ENCODE peak calls at places on chromosome X, in five cellular contexts. T is breast epithelium, D is foreskin keratinocyte, K is HCT116, O is ovary. U is an unnamed sample.

GRCh38 chrX:148582353-148582752 is 81.9 kb downstream of the AFF2 start:
- DNase-seq in T (no peak), D (no peak), K (no peak), O (no peak), U (no peak)

GRCh38 chrX:72478853-72479252 is 93.8 kb downstream of the HDAC8 start:
- DNase-seq in T (no peak), D (no peak), K (no peak), O (no peak), U (no peak)

GRCh38 chrX:136754641-136755040 is 26.1 kb downstream of the ARHGEF6 start:
- DNase-seq in T (peak; percentile 46), D (no peak), K (no peak), O (no peak), U (no peak)

GRCh38 chrX:47218280-47218919 is at the start of gene CDK16:
- DNase-seq in T (peak; percentile 78), D (no peak), K (peak; percentile 45), O (peak; percentile 85), U (peak; percentile 62)

GRCh38 chrX:115330498-115331138 is 41.1 kb downstream of the LUZP4 start:
- DNase-seq in T (peak; percentile 24), D (peak; percentile 20), K (peak; percentile 44), O (peak; percentile 39), U (no peak)

GRCh38 chrX:43551590-43551989 is 104.5 kb upstream of the MAOA start:
- DNase-seq in T (no peak), D (no peak), K (no peak), O (no peak), U (no peak)

GRCh38 chrX:87525771-87526229 is 8.2 kb downstream of the KLHL4 start:
- DNase-seq in T (no peak), D (peak; percentile 29), K (no peak), O (no peak), U (no peak)

GRCh38 chrX:102651968-102652744 is 873 bp downstream of the GPRASP1 start:
- DNase-seq in T (peak; percentile 56), D (peak; percentile 23), K (no peak), O (peak; percentile 68), U (peak; percentile 49)

GRCh38 chrX:149518236-149518635 is 13.1 kb upstream of the IDS start:
- DNase-seq in T (no peak), D (no peak), K (no peak), O (no peak), U (no peak)

GRCh38 chrX:101260435-101260834 is 30.7 kb downstream of the TAF7L start:
- DNase-seq in T (no peak), D (no peak), K (no peak), O (no peak), U (no peak)

GRCh38 chrX:135086197-135086854 is 34.0 kb downstream of the ETDB start:
- DNase-seq in T (no peak), D (peak; percentile 63), K (peak; percentile 63), O (no peak), U (peak; percentile 22)

GRCh38 chrX:74451450-74452198 is 30.3 kb downstream of the SLC16A2 start:
- DNase-seq in T (no peak), D (no peak), K (no peak), O (no peak), U (no peak)

GRCh38 chrX:40465735-40466551 is 114.8 kb upstream of the ATP6AP2 start:
- DNase-seq in T (no peak), D (no peak), K (no peak), O (peak; percentile 34), U (no peak)

GRCh38 chrX:52923781-52924241 is 26.7 kb downstream of the FAM156B start:
- DNase-seq in T (no peak), D (peak; percentile 52), K (no peak), O (no peak), U (no peak)

GRCh38 chrX:31981546-31982062 is 909.8 kb upstream of the FTHL17 start:
- DNase-seq in T (no peak), D (no peak), K (no peak), O (no peak), U (no peak)

GRCh38 chrX:39757971-39758370 is 339.8 kb downstream of the BCOR start:
- DNase-seq in T (no peak), D (peak; percentile 25), K (no peak), O (no peak), U (no peak)

GRCh38 chrX:119817130-119817690 is 25.8 kb upstream of the RPL39 start:
- DNase-seq in T (no peak), D (peak; percentile 11), K (no peak), O (no peak), U (no peak)

GRCh38 chrX:23503835-23504539 is 163.3 kb upstream of the PRDX4 start:
- DNase-seq in T (peak; percentile 85), D (peak; percentile 86), K (peak; percentile 79), O (no peak), U (no peak)

GRCh38 chrX:119062750-119063374 is 9.9 kb upstream of the CT47C1 start:
- DNase-seq in T (no peak), D (no peak), K (no peak), O (no peak), U (no peak)

GRCh38 chrX:135425566-135425965 is 3.8 kb downstream of the SMIM10L2A start:
- DNase-seq in T (no peak), D (no peak), K (no peak), O (no peak), U (no peak)

GRCh38 chrX:7067266-7067665 is 80.2 kb upstream of the STS start:
- DNase-seq in T (no peak), D (no peak), K (no peak), O (no peak), U (no peak)

GRCh38 chrX:121755541-121755940 is 708.1 kb downstream of the GLUD2 start:
- DNase-seq in T (no peak), D (peak; percentile 51), K (no peak), O (no peak), U (no peak)

GRCh38 chrX:139798701-139799100 is 90.7 kb upstream of the MCF2 start:
- DNase-seq in T (no peak), D (no peak), K (no peak), O (no peak), U (no peak)

GRCh38 chrX:149365061-149365460 is 140.0 kb downstream of the IDS start:
- DNase-seq in T (no peak), D (no peak), K (no peak), O (no peak), U (no peak)

GRCh38 chrX:46959101-46959500 is 46.9 kb downstream of the JADE3 start:
- DNase-seq in T (no peak), D (no peak), K (no peak), O (no peak), U (no peak)

GRCh38 chrX:140762061-140762460 is 52.5 kb downstream of the LINC00632 start:
- DNase-seq in T (no peak), D (peak; percentile 13), K (no peak), O (peak; percentile 23), U (no peak)

GRCh38 chrX:16666541-16666940 is 16.6 kb downstream of the S100G start:
- DNase-seq in T (no peak), D (no peak), K (no peak), O (no peak), U (no peak)

GRCh38 chrX:36609653-36610585 is 398.2 kb upstream of the FAM47C start:
- DNase-seq in T (no peak), D (no peak), K (no peak), O (no peak), U (no peak)

GRCh38 chrX:48278958-48279357 is 23.8 kb downstream of the SSX1 start:
- DNase-seq in T (peak; percentile 35), D (no peak), K (peak; percentile 4), O (no peak), U (no peak)

GRCh38 chrX:109826954-109827708 is 94.1 kb upstream of the ACSL4 start:
- DNase-seq in T (no peak), D (peak; percentile 62), K (no peak), O (no peak), U (no peak)

GRCh38 chrX:150683536-150684146 is 9.6 kb upstream of the MTMR1 start:
- DNase-seq in T (no peak), D (peak; percentile 28), K (peak; percentile 12), O (no peak), U (no peak)

GRCh38 chrX:10168226-10168625 is 11.5 kb downstream of the CLCN4 start:
- DNase-seq in T (no peak), D (no peak), K (no peak), O (no peak), U (no peak)

GRCh38 chrX:152817082-152817744 is 13.3 kb downstream of the CETN2 start:
- DNase-seq in T (no peak), D (peak; percentile 17), K (no peak), O (no peak), U (no peak)
- TF ChIP-seq CTCF in T (no peak), D (peak; percentile 67), K (peak; percentile 51), O (no peak), U (no peak)

GRCh38 chrX:107775734-107776511 is at the start of gene TSC22D3:
- DNase-seq in T (peak; percentile 67), D (peak; percentile 53), K (peak; percentile 29), O (peak; percentile 70), U (peak; percentile 45)
- H3K27ac ChIP-seq in T (peak within 1 kb of the TSS; percentile 81), D (peak within 1 kb of the TSS; percentile 42), K (no peak within 1 kb of the TSS), O (peak within 1 kb of the TSS; percentile 78), U (peak within 1 kb of the TSS; percentile 60)

DNA sequence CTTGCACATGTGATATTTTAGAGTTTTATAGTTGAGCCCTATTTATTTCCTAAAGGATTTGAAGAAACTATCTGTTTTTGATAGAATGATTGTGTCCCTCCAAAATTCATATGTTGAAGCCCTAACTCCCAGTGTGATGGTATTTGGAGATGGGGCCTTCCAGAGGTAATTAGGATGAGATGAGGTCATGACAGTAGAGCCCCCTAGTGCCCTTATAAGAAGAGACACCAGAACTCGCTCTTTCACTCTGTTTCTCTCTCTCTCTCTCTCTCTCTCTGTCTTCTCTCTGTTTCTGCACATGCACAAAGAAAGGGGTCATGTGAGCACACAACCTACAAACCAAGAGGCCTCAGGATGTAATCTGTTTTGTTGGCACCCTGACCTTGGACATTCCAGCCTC is 921.9 kb upstream of the DIAPH2 start:
- DNase-seq in T (no peak), D (no peak), K (no peak), O (no peak), U (no peak)
- TF ChIP-seq CTCF in T (no peak), D (peak; percentile 26), K (no peak), O (no peak), U (no peak)

DNA sequence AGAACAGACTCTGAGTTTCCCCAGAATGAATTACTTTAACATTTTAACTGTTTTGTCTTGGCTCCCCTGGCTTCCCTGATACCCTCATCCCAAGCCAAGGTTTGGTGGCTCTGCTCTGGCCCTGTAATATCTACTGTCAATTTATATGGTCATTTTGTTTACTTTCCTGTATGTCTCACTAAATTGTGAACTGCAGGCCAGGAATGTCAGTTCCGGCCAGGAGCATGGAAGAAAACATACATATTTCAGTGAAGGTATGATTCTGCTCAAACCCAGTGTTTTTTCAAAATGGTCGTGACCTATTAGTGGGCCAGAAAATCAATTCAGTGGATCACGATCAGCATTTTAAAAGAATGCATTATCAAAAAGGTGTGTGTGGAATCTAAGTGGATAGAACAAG is 1.2 kb downstream of the RPGR start:
- DNase-seq in T (no peak), D (no peak), K (no peak), O (no peak), U (no peak)
- H3K27ac ChIP-seq in T (peak overlapping the region; percentile 94), D (no peak overlapping the region), K (peak overlapping the region; percentile 69), O (no peak overlapping the region), U (no peak overlapping the region)

U was measured in CD4-positive, alpha-beta T cell.